ENCODE peak calls at places on chromosomes 12 and 14, in eight cellular contexts. K, Q, Y, P, S, G, Z and N are unnamed samples.

GRCh38 chr12:14650791-14651190 is 45.6 kb downstream of the GUCY2C start:
- DNase-seq in K (no peak), Q (no peak), Y (no peak), P (peak; percentile 20), S (no peak), G (no peak), Z (no peak), N (no peak)

GRCh38 chr12:80269953-80270552 is 170.7 kb downstream of the OTOGL start:
- DNase-seq in K (no peak), Q (peak; percentile 19), Y (peak; percentile 13), P (peak; percentile 18), S (peak; percentile 32), G (no peak), Z (no peak), N (peak; percentile 53)

GRCh38 chr12:100868487-100868886 is 73.9 kb downstream of the ANO4 start:
- DNase-seq in K (no peak), Q (no peak), Y (no peak), P (no peak), S (no peak), G (no peak), Z (no peak), N (peak; percentile 52)

GRCh38 chr12:52907092-52907810 is 2.4 kb upstream of the KRT8 start:
- DNase-seq in K (peak; percentile 52), Q (peak; percentile 74), Y (no peak), P (no peak), S (peak; percentile 69), G (no peak), Z (no peak), N (peak; percentile 64)

GRCh38 chr12:105911966-105912365 is 226.8 kb downstream of the NUAK1 start:
- DNase-seq in K (no peak), Q (no peak), Y (no peak), P (no peak), S (no peak), G (no peak), Z (no peak), N (peak; percentile 78)

GRCh38 chr14:34049769-34050168 is 98.9 kb upstream of the EGLN3 start:
- DNase-seq in K (no peak), Q (no peak), Y (no peak), P (no peak), S (no peak), G (no peak), Z (no peak), N (no peak)

GRCh38 chr12:116207274-116207673 is 70.2 kb downstream of the MED13L start:
- DNase-seq in K (no peak), Q (no peak), Y (no peak), P (no peak), S (no peak), G (no peak), Z (no peak), N (no peak)

GRCh38 chr12:121964813-121965643 is 46.6 kb downstream of the CFAP251 start:
- DNase-seq in K (no peak), Q (no peak), Y (no peak), P (no peak), S (no peak), G (no peak), Z (no peak), N (peak; percentile 17)

GRCh38 chr14:38143651-38144505 is 63.8 kb upstream of the SSTR1 start:
- DNase-seq in K (no peak), Q (no peak), Y (no peak), P (no peak), S (no peak), G (no peak), Z (no peak), N (peak; percentile 56)

GRCh38 chr14:100067971-100068959 is 3.0 kb downstream of the EVL start:
- DNase-seq in K (peak; percentile 67), Q (no peak), Y (no peak), P (peak; percentile 28), S (no peak), G (no peak), Z (no peak), N (peak; percentile 92)

GRCh38 chr12:40336573-40337199 is 111.9 kb downstream of the LRRK2 start:
- DNase-seq in K (no peak), Q (no peak), Y (peak; percentile 16), P (no peak), S (no peak), G (no peak), Z (no peak), N (peak; percentile 33)

GRCh38 chr12:9750276-9751203 is 10.2 kb downstream of the CD69 start:
- DNase-seq in K (peak; percentile 33), Q (peak; percentile 66), Y (peak; percentile 27), P (peak; percentile 48), S (peak; percentile 80), G (no peak), Z (peak; percentile 9), N (peak; percentile 59)

GRCh38 chr14:51844482-51844881 is 15.9 kb upstream of the GNG2 start:
- DNase-seq in K (no peak), Q (no peak), Y (no peak), P (no peak), S (no peak), G (no peak), Z (no peak), N (no peak)

GRCh38 chr14:22614240-22614799 is 16.2 kb downstream of the ABHD4 start:
- DNase-seq in K (peak; percentile 31), Q (peak; percentile 90), Y (no peak), P (no peak), S (no peak), G (no peak), Z (no peak), N (peak; percentile 89)

GRCh38 chr12:94770777-94771176 is 120.4 kb upstream of the TMCC3 start:
- DNase-seq in K (no peak), Q (peak; percentile 31), Y (no peak), P (no peak), S (no peak), G (no peak), Z (no peak), N (no peak)

GRCh38 chr12:119659289-119659897 is 8.5 kb upstream of the PRKAB1 start:
- DNase-seq in K (no peak), Q (no peak), Y (peak; percentile 47), P (no peak), S (peak; percentile 14), G (no peak), Z (no peak), N (peak; percentile 31)

GRCh38 chr12:100823988-100824387 is 29.4 kb downstream of the ANO4 start:
- DNase-seq in K (no peak), Q (no peak), Y (no peak), P (no peak), S (no peak), G (no peak), Z (no peak), N (peak; percentile 61)

GRCh38 chr14:56195219-56195618 is 77.0 kb downstream of the PELI2 start:
- DNase-seq in K (no peak), Q (peak; percentile 18), Y (no peak), P (no peak), S (no peak), G (no peak), Z (no peak), N (no peak)

GRCh38 chr14:98198385-98198784 is 1073.6 kb downstream of the BCL11B start:
- DNase-seq in K (no peak), Q (peak; percentile 7), Y (no peak), P (no peak), S (no peak), G (no peak), Z (no peak), N (peak; percentile 28)

GRCh38 chr12:115383668-115384067 is 699.7 kb upstream of the TBX3 start:
- DNase-seq in K (peak; percentile 46), Q (no peak), Y (no peak), P (no peak), S (no peak), G (no peak), Z (no peak), N (peak; percentile 100)

GRCh38 chr12:24109381-24110039 is 160.0 kb upstream of the SOX5 start:
- DNase-seq in K (no peak), Q (no peak), Y (no peak), P (no peak), S (peak; percentile 40), G (peak; percentile 14), Z (no peak), N (peak; percentile 35)

GRCh38 chr14:95515523-95516517 is 630 bp downstream of the SYNE3 start:
- DNase-seq in K (peak; percentile 79), Q (peak; percentile 66), Y (no peak), P (peak; percentile 77), S (peak; percentile 40), G (peak; percentile 95), Z (peak; percentile 28), N (no peak)

GRCh38 chr12:103571286-103571685 is 15.8 kb upstream of the STAB2 start:
- DNase-seq in K (peak; percentile 22), Q (peak; percentile 88), Y (no peak), P (peak; percentile 19), S (peak; percentile 90), G (no peak), Z (no peak), N (peak; percentile 33)

GRCh38 chr14:54047645-54048308 is 91.2 kb upstream of the BMP4 start:
- DNase-seq in K (no peak), Q (no peak), Y (no peak), P (no peak), S (no peak), G (no peak), Z (no peak), N (no peak)

GRCh38 chr12:121198949-121199348 is 11.0 kb upstream of the P2RX4 start:
- DNase-seq in K (no peak), Q (no peak), Y (no peak), P (no peak), S (no peak), G (no peak), Z (no peak), N (no peak)

GRCh38 chr14:99517643-99518381 is 36.6 kb downstream of the CCNK start:
- DNase-seq in K (no peak), Q (no peak), Y (no peak), P (no peak), S (no peak), G (no peak), Z (no peak), N (no peak)

GRCh38 chr14:89202413-89202812 is 214.6 kb downstream of the FOXN3 start:
- DNase-seq in K (no peak), Q (no peak), Y (no peak), P (no peak), S (no peak), G (no peak), Z (no peak), N (no peak)

GRCh38 chr12:93645702-93646101 is 31.5 kb upstream of the CRADD start:
- DNase-seq in K (no peak), Q (no peak), Y (no peak), P (no peak), S (no peak), G (no peak), Z (no peak), N (peak; percentile 46)

GRCh38 chr14:101567252-101567651 is 6.0 kb downstream of the DIO3 start:
- DNase-seq in K (no peak), Q (no peak), Y (no peak), P (no peak), S (no peak), G (no peak), Z (no peak), N (no peak)